ENCODE peak calls at places on chromosomes 16 and 17, in four cellular contexts. One of them, this sample, is unnamed.

GRCh38 chr16:56506941-56507340 is 12.9 kb downstream of the BBS2 start:
- DNase-seq in psoas muscle: no peak
- DNase-seq in uterus: no peak
- DNase-seq in fibroblast of lung: peak
- DNase-seq in this sample: no peak

GRCh38 chr16:11674001-11674817 is 6.0 kb downstream of the SNN start:
- DNase-seq in fibroblast of lung: no peak
- DNase-seq in uterus: no peak
- DNase-seq in psoas muscle: no peak
- DNase-seq in this sample: no peak

GRCh38 chr17:1686086-1686485 is 1.4 kb upstream of the PRPF8 start:
- DNase-seq in psoas muscle: no peak
- DNase-seq in uterus: no peak
- DNase-seq in fibroblast of lung: no peak
- DNase-seq in this sample: no peak

GRCh38 chr16:59593256-59593655 is 859.1 kb upstream of the GOT2 start:
- DNase-seq in psoas muscle: no peak
- DNase-seq in fibroblast of lung: peak
- DNase-seq in uterus: no peak
- DNase-seq in this sample: no peak

GRCh38 chr17:2594657-2595085 is 1.2 kb downstream of the PAFAH1B1 start:
- DNase-seq in fibroblast of lung: no peak
- DNase-seq in uterus: no peak
- DNase-seq in psoas muscle: no peak
- DNase-seq in this sample: no peak

GRCh38 chr16:11334831-11335404 is 10.3 kb upstream of the RMI2 start:
- DNase-seq in uterus: no peak
- DNase-seq in psoas muscle: no peak
- DNase-seq in fibroblast of lung: no peak
- DNase-seq in this sample: no peak

GRCh38 chr17:74862919-74863318 is 3.2 kb upstream of the GRIN2C start:
- DNase-seq in fibroblast of lung: no peak
- DNase-seq in uterus: no peak
- DNase-seq in psoas muscle: no peak
- DNase-seq in this sample: no peak

GRCh38 chr16:77898671-77899211 is 110.4 kb downstream of the VAT1L start:
- DNase-seq in fibroblast of lung: peak
- DNase-seq in psoas muscle: no peak
- DNase-seq in uterus: no peak
- DNase-seq in this sample: no peak

GRCh38 chr17:559699-560378 is 154.8 kb downstream of the VPS53 start:
- DNase-seq in uterus: no peak
- DNase-seq in psoas muscle: peak
- DNase-seq in fibroblast of lung: peak
- DNase-seq in this sample: no peak

GRCh38 chr16:30183961-30184429 is 593 bp downstream of the CORO1A start:
- DNase-seq in psoas muscle: peak
- DNase-seq in uterus: peak
- DNase-seq in fibroblast of lung: no peak
- DNase-seq in this sample: no peak

GRCh38 chr17:33667052-33667509 is 374.0 kb upstream of the ASIC2 start:
- DNase-seq in fibroblast of lung: no peak
- DNase-seq in uterus: no peak
- DNase-seq in psoas muscle: no peak
- DNase-seq in this sample: peak

GRCh38 chr17:64580384-64581307 is 73.9 kb downstream of the CEP95 start:
- DNase-seq in uterus: no peak
- DNase-seq in psoas muscle: no peak
- DNase-seq in fibroblast of lung: peak
- DNase-seq in this sample: no peak

GRCh38 chr16:1048442-1049112 is 24.0 kb upstream of the SSTR5 start:
- DNase-seq in psoas muscle: peak
- DNase-seq in fibroblast of lung: peak
- DNase-seq in uterus: no peak
- DNase-seq in this sample: no peak

GRCh38 chr17:77363821-77364361 is 223.1 kb downstream of the SEC14L1 start:
- DNase-seq in uterus: peak
- DNase-seq in fibroblast of lung: peak
- DNase-seq in psoas muscle: peak
- DNase-seq in this sample: no peak

GRCh38 chr17:1362065-1362848 is 37.8 kb downstream of the YWHAE start:
- DNase-seq in psoas muscle: no peak
- DNase-seq in uterus: no peak
- DNase-seq in fibroblast of lung: peak
- DNase-seq in this sample: no peak

GRCh38 chr16:57810197-57811024 is 8.1 kb upstream of the KIFC3 start:
- DNase-seq in psoas muscle: peak
- DNase-seq in fibroblast of lung: peak
- DNase-seq in uterus: peak
- DNase-seq in this sample: peak

GRCh38 chr16:52265446-52265861 is 281.5 kb downstream of the TOX3 start:
- DNase-seq in psoas muscle: no peak
- DNase-seq in fibroblast of lung: no peak
- DNase-seq in uterus: no peak
- DNase-seq in this sample: no peak

GRCh38 chr17:57971572-57971971 is 16.4 kb upstream of the CUEDC1 start:
- DNase-seq in fibroblast of lung: no peak
- DNase-seq in uterus: no peak
- DNase-seq in psoas muscle: no peak
- DNase-seq in this sample: no peak

GRCh38 chr17:15892679-15893332 is 52.1 kb upstream of the ADORA2B start:
- DNase-seq in psoas muscle: no peak
- DNase-seq in uterus: no peak
- DNase-seq in fibroblast of lung: peak
- DNase-seq in this sample: no peak

GRCh38 chr17:39236383-39236927 is 10.7 kb upstream of the STAC2 start:
- DNase-seq in fibroblast of lung: no peak
- DNase-seq in uterus: no peak
- DNase-seq in psoas muscle: no peak
- DNase-seq in this sample: no peak

GRCh38 chr17:82226809-82227628 is 1.8 kb upstream of the SLC16A3 start:
- DNase-seq in fibroblast of lung: no peak
- DNase-seq in uterus: no peak
- DNase-seq in psoas muscle: no peak
- DNase-seq in this sample: no peak

GRCh38 chr17:49130891-49131290 is 1.7 kb upstream of the B4GALNT2 start:
- DNase-seq in psoas muscle: no peak
- DNase-seq in uterus: no peak
- DNase-seq in fibroblast of lung: peak
- DNase-seq in this sample: no peak

GRCh38 chr17:17044846-17045561 is 2.7 kb downstream of the MPRIP start:
- DNase-seq in fibroblast of lung: peak
- DNase-seq in psoas muscle: no peak
- DNase-seq in uterus: peak
- DNase-seq in this sample: peak

GRCh38 chr17:54948380-54948779 is 20.1 kb downstream of the COX11 start:
- DNase-seq in psoas muscle: no peak
- DNase-seq in uterus: no peak
- DNase-seq in fibroblast of lung: peak
- DNase-seq in this sample: no peak

GRCh38 chr16:57163842-57164241 is 22.0 kb downstream of the PSME3IP1 start:
- DNase-seq in fibroblast of lung: no peak
- DNase-seq in psoas muscle: no peak
- DNase-seq in uterus: no peak
- DNase-seq in this sample: no peak

GRCh38 chr16:56758432-56758831 is 28.5 kb downstream of the NUP93 start:
- DNase-seq in uterus: no peak
- DNase-seq in psoas muscle: no peak
- DNase-seq in fibroblast of lung: no peak
- DNase-seq in this sample: no peak

GRCh38 chr17:16935241-16935663 is 36.7 kb downstream of the TNFRSF13B start:
- DNase-seq in fibroblast of lung: no peak
- DNase-seq in uterus: no peak
- DNase-seq in psoas muscle: no peak
- DNase-seq in this sample: no peak

GRCh38 chr17:61536417-61536955 is 54.5 kb downstream of the NACA2 start:
- DNase-seq in uterus: no peak
- DNase-seq in psoas muscle: no peak
- DNase-seq in fibroblast of lung: no peak
- DNase-seq in this sample: no peak
- H3K4me3 ChIP-seq in uterus: no peak
- H3K4me3 ChIP-seq in psoas muscle: no peak
- H3K4me3 ChIP-seq in fibroblast of lung: peak
- H3K4me3 ChIP-seq in this sample: no peak

GRCh38 chr17:7835818-7836595 is 2.0 kb downstream of the KDM6B start:
- DNase-seq in uterus: peak
- DNase-seq in psoas muscle: peak
- DNase-seq in fibroblast of lung: peak
- DNase-seq in this sample: no peak
- TF ChIP-seq CTCF in uterus: no peak
- TF ChIP-seq CTCF in psoas muscle: no peak
- TF ChIP-seq CTCF in fibroblast of lung: no peak
- TF ChIP-seq CTCF in this sample: no peak

DNA sequence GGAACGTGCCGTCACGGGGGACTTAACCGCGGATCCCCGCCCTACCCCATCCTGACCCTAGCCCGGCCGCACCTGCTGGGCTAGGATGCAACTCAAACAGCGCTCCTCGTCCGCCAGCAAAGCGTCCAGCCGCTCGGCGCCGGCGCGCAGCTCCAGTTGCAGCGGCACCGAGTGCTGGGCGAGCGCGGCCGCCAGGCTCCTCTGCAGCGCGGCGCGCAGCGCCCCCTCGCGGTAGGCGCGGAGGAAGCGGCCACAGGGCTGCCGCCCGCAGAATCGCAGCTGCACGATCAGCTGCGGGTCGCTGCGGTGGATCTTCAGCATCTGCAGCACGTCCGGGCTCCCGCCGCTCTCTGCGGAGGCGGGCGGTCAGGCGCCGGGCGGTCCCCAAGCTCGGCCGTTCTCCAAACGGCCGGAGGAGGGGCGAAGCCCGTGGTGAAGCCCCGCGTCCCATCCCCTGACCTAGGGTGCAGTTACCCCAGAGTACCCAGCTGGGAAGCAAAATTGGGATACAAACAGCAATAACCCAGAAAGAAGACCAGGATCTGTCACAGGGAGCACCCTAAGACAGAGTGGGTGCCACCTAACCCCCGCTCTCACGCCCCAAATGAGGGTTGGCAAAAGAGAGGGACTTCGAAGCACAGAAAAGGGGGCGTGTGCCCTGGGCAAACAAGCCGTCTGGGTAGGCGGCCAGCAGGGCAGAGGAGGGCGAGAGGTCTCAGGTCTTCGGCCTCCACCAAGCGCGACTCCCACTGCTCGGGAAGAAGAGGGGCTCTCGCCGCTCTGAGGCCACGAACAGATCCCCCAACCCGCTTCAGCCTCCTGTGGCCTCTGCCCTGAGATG is 4.2 kb downstream of the TRADD start:
- DNase-seq in fibroblast of lung: peak
- DNase-seq in uterus: peak
- DNase-seq in psoas muscle: peak
- DNase-seq in this sample: no peak
- H3K4me3 ChIP-seq in fibroblast of lung: no peak
- H3K4me3 ChIP-seq in uterus: no peak
- H3K4me3 ChIP-seq in psoas muscle: peak
- H3K4me3 ChIP-seq in this sample: no peak

DNA sequence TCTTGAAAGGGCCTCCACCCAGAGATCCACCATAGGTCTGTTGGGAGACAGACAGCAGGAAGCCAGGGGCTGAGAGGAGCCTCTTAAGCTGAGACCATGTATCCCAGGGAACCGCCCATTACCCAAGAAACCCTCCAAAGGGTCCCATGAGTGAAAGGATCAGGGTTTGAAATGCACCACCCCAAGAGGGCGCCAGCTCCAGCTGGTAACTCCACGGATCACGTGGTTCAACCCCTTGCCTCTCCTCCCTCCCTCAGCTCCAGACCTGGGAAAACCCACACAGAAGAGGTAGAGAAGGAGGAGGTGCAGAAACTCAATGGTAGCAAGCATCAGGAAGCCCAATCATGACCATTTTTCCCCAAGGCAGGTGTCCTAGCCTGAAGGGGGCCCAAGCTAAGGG is 148.7 kb downstream of the AIPL1 start:
- DNase-seq in uterus: no peak
- DNase-seq in fibroblast of lung: no peak
- DNase-seq in psoas muscle: no peak
- DNase-seq in this sample: no peak
- TF ChIP-seq CTCF in uterus: no peak
- TF ChIP-seq CTCF in fibroblast of lung: no peak
- TF ChIP-seq CTCF in psoas muscle: no peak
- TF ChIP-seq CTCF in this sample: peak